ENCODE peak calls at places on chromosome 18, in six cellular contexts. One of them, this sample, is unnamed.

GRCh38 chr18:80171190-80171872 is 62.3 kb downstream of the ADNP2 start:
- DNase-seq in hepatocyte: peak; percentile 64
- DNase-seq in HS-5: no peak
- DNase-seq in heart right ventricle: peak; percentile 65
- DNase-seq in T-helper 1 cell: no peak
- DNase-seq in amniotic epithelial cell: peak; percentile 90
- DNase-seq in this sample: peak; percentile 83

GRCh38 chr18:13558132-13558531 is 168.2 kb downstream of the FAM210A start:
- DNase-seq in hepatocyte: peak; percentile 55
- DNase-seq in HS-5: no peak
- DNase-seq in heart right ventricle: peak; percentile 41
- DNase-seq in T-helper 1 cell: no peak
- DNase-seq in amniotic epithelial cell: peak; percentile 14
- DNase-seq in this sample: peak; percentile 12

GRCh38 chr18:37985126-37985525 is 419.5 kb upstream of the CELF4 start:
- DNase-seq in hepatocyte: no peak
- DNase-seq in HS-5: no peak
- DNase-seq in heart right ventricle: no peak
- DNase-seq in T-helper 1 cell: no peak
- DNase-seq in amniotic epithelial cell: no peak
- DNase-seq in this sample: no peak

GRCh38 chr18:67600181-67600631 is 83.7 kb upstream of the DSEL start:
- DNase-seq in hepatocyte: peak; percentile 44
- DNase-seq in HS-5: peak; percentile 38
- DNase-seq in heart right ventricle: no peak
- DNase-seq in T-helper 1 cell: no peak
- DNase-seq in amniotic epithelial cell: peak; percentile 75
- DNase-seq in this sample: peak; percentile 81

GRCh38 chr18:57802166-57802868 is 798 bp downstream of the ATP8B1 start:
- DNase-seq in hepatocyte: no peak
- DNase-seq in HS-5: no peak
- DNase-seq in heart right ventricle: no peak
- DNase-seq in T-helper 1 cell: no peak
- DNase-seq in amniotic epithelial cell: no peak
- DNase-seq in this sample: no peak

GRCh38 chr18:61589724-61590065 is 256.5 kb downstream of the CDH20 start:
- DNase-seq in hepatocyte: peak; percentile 66
- DNase-seq in HS-5: no peak
- DNase-seq in heart right ventricle: no peak
- DNase-seq in T-helper 1 cell: no peak
- DNase-seq in amniotic epithelial cell: peak; percentile 91
- DNase-seq in this sample: peak; percentile 82

GRCh38 chr18:8423051-8423558 is 186.1 kb upstream of the RAB12 start:
- DNase-seq in hepatocyte: peak; percentile 41
- DNase-seq in HS-5: no peak
- DNase-seq in heart right ventricle: no peak
- DNase-seq in T-helper 1 cell: no peak
- DNase-seq in amniotic epithelial cell: peak; percentile 53
- DNase-seq in this sample: peak; percentile 84

GRCh38 chr18:79754831-79755351 is 42.8 kb upstream of the KCNG2 start:
- DNase-seq in hepatocyte: no peak
- DNase-seq in HS-5: no peak
- DNase-seq in heart right ventricle: no peak
- DNase-seq in T-helper 1 cell: peak; percentile 10
- DNase-seq in amniotic epithelial cell: no peak
- DNase-seq in this sample: no peak

GRCh38 chr18:62500174-62500573 is 22.7 kb upstream of the ZCCHC2 start:
- DNase-seq in hepatocyte: no peak
- DNase-seq in HS-5: no peak
- DNase-seq in heart right ventricle: no peak
- DNase-seq in T-helper 1 cell: no peak
- DNase-seq in amniotic epithelial cell: no peak
- DNase-seq in this sample: no peak

GRCh38 chr18:62407660-62408059 is 82.5 kb downstream of the TNFRSF11A start:
- DNase-seq in hepatocyte: no peak
- DNase-seq in HS-5: no peak
- DNase-seq in heart right ventricle: no peak
- DNase-seq in T-helper 1 cell: no peak
- DNase-seq in amniotic epithelial cell: no peak
- DNase-seq in this sample: no peak

GRCh38 chr18:48622911-48623431 is 84.1 kb downstream of the CTIF start:
- DNase-seq in hepatocyte: no peak
- DNase-seq in HS-5: no peak
- DNase-seq in heart right ventricle: no peak
- DNase-seq in T-helper 1 cell: no peak
- DNase-seq in amniotic epithelial cell: peak; percentile 27
- DNase-seq in this sample: no peak